ENCODE peak calls at places on chromosomes 5 and 9, in nine cellular contexts. E is sigmoid colon; B is upper lobe of left lung; R is naive thymus-derived CD4-positive, alpha-beta T cell; F is psoas muscle; J is astrocyte; P is prostate gland; U is mesendoderm; A is RWPE1. H is an unnamed sample.
A peak's percentile ranks its signal among the peaks of the same experiment; 100 is the strongest.

GRCh38 chr5:72079288-72079687 is 28.0 kb upstream of the MAP1B start:
- DNase-seq in E (no peak), B (peak; percentile 41), P (no peak), J (no peak), R (no peak), F (no peak), U (peak; percentile 88), A (no peak), H (no peak)

GRCh38 chr9:27940535-27940934 is 367.3 kb upstream of the C9orf72 start:
- DNase-seq in A (no peak), U (no peak), E (no peak), B (no peak), J (no peak), R (no peak), F (no peak), P (no peak), H (no peak)

GRCh38 chr5:123297198-123297831 is 125.9 kb downstream of the CEP120 start:
- DNase-seq in F (no peak), R (no peak), U (no peak), A (no peak), P (no peak), J (no peak), E (no peak), B (no peak), H (no peak)

GRCh38 chr9:4301971-4302427 is 2.1 kb upstream of the GLIS3 start:
- DNase-seq in R (no peak), B (no peak), E (peak; percentile 68), A (peak; percentile 53), P (no peak), J (peak; percentile 95), U (peak; percentile 25), F (peak; percentile 78), H (peak; percentile 72)

GRCh38 chr9:81318571-81318970 is 370.8 kb downstream of the TLE1 start:
- DNase-seq in B (no peak), F (no peak), J (peak; percentile 72), P (no peak), A (peak; percentile 62), U (no peak), R (no peak), E (no peak), H (no peak)

GRCh38 chr9:21559402-21560280 is 77.5 kb upstream of the IFNE start:
- DNase-seq in R (peak; percentile 60), U (peak; percentile 73), J (peak; percentile 81), B (peak; percentile 89), F (peak; percentile 34), A (peak; percentile 54), P (peak; percentile 20), E (peak; percentile 65), H (peak; percentile 82)

GRCh38 chr5:13478831-13479465 is 465.5 kb downstream of the DNAH5 start:
- DNase-seq in R (no peak), E (no peak), P (no peak), F (no peak), U (peak; percentile 77), A (peak; percentile 65), J (peak; percentile 39), B (no peak), H (no peak)

GRCh38 chr9:131031642-131032005 is 22.6 kb downstream of the LAMC3 start:
- DNase-seq in R (no peak), U (no peak), J (no peak), B (no peak), E (no peak), A (no peak), F (no peak), P (no peak), H (no peak)

GRCh38 chr5:132058646-132059042 is 1.8 kb upstream of the IL3 start:
- DNase-seq in R (no peak), B (no peak), P (no peak), A (no peak), E (peak; percentile 33), F (no peak), J (no peak), U (no peak), H (no peak)

GRCh38 chr9:6757988-6758417 is 230 bp downstream of the KDM4C start:
- DNase-seq in B (no peak), F (peak; percentile 96), P (no peak), A (no peak), U (no peak), J (no peak), E (no peak), R (no peak), H (peak; percentile 92)

GRCh38 chr9:19934301-19934868 is 145.5 kb upstream of the SLC24A2 start:
- DNase-seq in B (peak; percentile 85), E (no peak), J (peak; percentile 23), U (peak; percentile 64), R (no peak), A (no peak), P (no peak), F (peak; percentile 26), H (no peak)

GRCh38 chr5:140111859-140112551 is 1.9 kb upstream of the PURA start:
- DNase-seq in J (no peak), F (no peak), U (no peak), R (no peak), E (no peak), P (no peak), B (no peak), A (no peak), H (no peak)

GRCh38 chr5:127425037-127425436 is 92.4 kb upstream of the PRRC1 start:
- DNase-seq in U (no peak), A (no peak), R (no peak), E (no peak), J (no peak), B (no peak), F (no peak), P (no peak), H (no peak)

GRCh38 chr5:91306497-91306896 is 76.6 kb downstream of the ARRDC3 start:
- DNase-seq in F (no peak), R (no peak), J (no peak), P (no peak), U (no peak), A (no peak), E (no peak), B (no peak), H (no peak)

GRCh38 chr9:17509151-17509550 is 69.7 kb upstream of the SH3GL2 start:
- DNase-seq in R (no peak), P (no peak), B (no peak), E (no peak), U (no peak), F (no peak), J (no peak), A (no peak), H (no peak)

DNA sequence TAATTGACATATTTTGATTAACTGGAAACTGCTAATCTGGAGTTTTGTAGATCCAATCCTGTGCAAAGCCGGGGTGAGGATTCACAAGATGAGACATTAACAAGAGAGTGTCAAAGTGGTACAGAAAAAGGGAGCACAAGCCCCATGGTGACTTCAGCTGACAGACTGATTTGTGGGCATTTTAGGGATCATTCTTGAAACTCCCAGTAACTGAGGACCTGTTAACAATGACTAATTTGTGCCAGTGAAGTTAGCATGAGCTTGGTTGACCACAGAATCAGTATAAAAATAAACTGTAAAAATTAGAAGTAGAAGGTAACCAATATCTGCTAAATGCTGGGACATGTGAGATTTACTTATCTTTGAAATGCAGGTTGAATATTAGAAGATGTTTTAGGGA is 1578.3 kb downstream of the EFNA5 start:
- DNase-seq in F (no peak), E (no peak), P (no peak), B (no peak), J (peak; percentile 13), A (no peak), R (no peak), U (no peak), H (no peak)
- H3K27ac ChIP-seq in F (no peak overlapping the region), E (no peak overlapping the region), P (no peak overlapping the region), B (no peak overlapping the region), J (no peak overlapping the region), A (no peak overlapping the region), R (no peak overlapping the region), U (no peak overlapping the region), H (no peak overlapping the region)

DNA sequence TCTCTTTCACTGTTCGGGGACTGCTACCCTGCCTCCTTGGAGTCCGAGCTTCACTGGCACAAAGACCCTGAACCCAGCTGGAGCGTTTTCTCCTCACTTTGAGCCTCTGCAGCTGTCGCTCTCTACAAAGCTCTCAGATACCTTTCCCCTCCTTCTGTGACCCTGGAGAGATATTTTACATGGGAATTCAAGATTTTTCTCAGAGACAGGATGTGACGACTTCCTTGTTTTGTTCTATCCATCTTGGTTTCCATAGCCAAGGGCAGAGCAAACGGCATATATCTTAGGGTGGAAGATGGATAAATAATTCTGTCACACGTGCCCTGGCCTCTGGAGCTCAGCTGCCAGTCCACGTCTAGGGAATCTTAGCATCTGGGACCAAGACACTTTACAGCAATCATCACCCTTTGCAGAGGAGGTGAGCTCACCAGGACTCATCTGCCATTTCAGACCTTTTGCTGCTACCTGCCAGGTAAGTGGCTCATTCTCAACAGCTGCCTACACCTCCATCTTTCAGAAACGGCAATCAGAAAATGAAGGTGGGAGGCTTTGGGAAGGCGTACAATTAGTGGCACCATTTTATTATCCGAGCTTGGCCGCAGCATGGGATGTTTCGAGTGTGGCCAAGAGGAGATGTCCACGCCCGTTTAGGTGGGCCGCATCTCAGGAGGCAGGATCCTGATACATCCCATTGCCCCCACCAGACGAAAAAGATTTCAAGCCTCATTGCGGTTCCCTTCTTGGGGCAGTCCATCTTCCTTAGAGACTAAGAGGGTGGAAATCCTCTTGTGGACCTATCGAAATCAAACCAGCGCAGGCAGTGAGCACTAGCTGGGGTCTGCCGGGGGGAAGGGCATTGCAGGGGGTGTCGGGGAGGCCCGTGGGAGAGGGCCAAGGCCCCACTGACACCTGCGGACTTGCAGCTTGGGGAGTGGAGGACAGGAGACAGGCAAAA is at the start of gene BTNL9:
- DNase-seq in R (no peak), J (no peak), A (no peak), B (no peak), U (no peak), P (no peak), E (no peak), F (no peak), H (no peak)
- H3K27ac ChIP-seq in R (no peak within 1 kb of the TSS), J (no peak within 1 kb of the TSS), A (no peak within 1 kb of the TSS), B (peak within 1 kb of the TSS; percentile 87), U (no peak within 1 kb of the TSS), P (no peak within 1 kb of the TSS), E (no peak within 1 kb of the TSS), F (peak within 1 kb of the TSS; percentile 27), H (no peak within 1 kb of the TSS)

DNA sequence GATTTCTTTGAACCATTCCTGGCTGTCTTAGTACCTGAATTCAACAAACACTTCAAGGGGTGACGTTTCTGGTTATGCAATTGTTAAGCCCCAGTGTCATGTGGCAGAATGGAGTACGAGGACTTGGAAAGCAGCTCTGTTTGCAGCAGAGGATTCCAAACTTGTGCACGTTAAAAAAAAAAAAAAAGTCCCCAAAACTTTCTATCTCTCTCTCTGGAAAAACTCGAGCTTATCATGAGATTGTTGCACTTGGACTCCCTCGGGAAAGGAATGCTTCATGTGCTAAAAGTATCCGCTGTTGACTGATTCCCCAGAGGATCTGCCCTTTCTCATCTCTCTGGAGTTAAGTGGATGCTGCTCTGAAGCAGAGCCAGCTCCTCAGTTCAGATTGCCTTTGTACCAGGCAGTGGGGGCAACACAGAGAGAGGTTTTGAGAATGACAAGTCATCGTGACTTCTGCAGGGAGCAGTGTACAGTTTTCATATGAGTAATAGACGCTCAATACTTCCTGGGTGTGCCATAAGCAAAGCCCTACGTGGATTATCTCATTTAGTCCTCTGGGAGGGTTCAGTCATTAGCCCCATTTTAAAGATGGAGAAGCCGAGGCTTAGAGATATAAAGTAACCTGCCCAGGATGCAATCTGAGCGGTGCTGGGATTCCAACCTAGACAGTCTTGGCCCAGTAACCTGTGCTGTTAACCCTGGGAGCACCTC is 28.1 kb downstream of the TMOD1 start:
- DNase-seq in B (no peak), E (peak; percentile 85), F (no peak), U (no peak), J (no peak), P (no peak), A (no peak), R (no peak), H (no peak)
- H3K27ac ChIP-seq in B (peak overlapping the region; percentile 68), E (peak overlapping the region; percentile 91), F (peak overlapping the region; percentile 90), U (no peak overlapping the region), J (no peak overlapping the region), P (peak overlapping the region; percentile 34), A (no peak overlapping the region), R (no peak overlapping the region), H (no peak overlapping the region)

GRCh38 chr9:112104401-112104800 is 70.7 kb downstream of the SUSD1 start:
- DNase-seq in U (no peak), B (no peak), A (no peak), P (no peak), J (no peak), E (no peak), F (no peak), R (no peak), H (no peak)
- H3K27ac ChIP-seq in U (no peak overlapping the region), B (no peak overlapping the region), A (no peak overlapping the region), P (no peak overlapping the region), J (no peak overlapping the region), E (no peak overlapping the region), F (no peak overlapping the region), R (no peak overlapping the region), H (no peak overlapping the region)

H was measured in RWPE2.